ENCODE peak calls at places on chromosome 14, in four cellular contexts. E is sigmoid colon, K is brain microvascular endothelial cell, S is IMR-90. Y is an unnamed sample.

GRCh38 chr14:26687438-26687837 is 89.6 kb upstream of the NOVA1 start:
- DNase-seq in E (no peak), S (no peak), K (no peak), Y (no peak)

GRCh38 chr14:85579957-85580356 is 50.0 kb downstream of the FLRT2 start:
- DNase-seq in S (no peak), K (no peak), E (no peak), Y (no peak)

GRCh38 chr14:64808449-64808848 is 71.3 kb downstream of the SPTB start:
- DNase-seq in K (no peak), S (no peak), E (no peak), Y (no peak)

GRCh38 chr14:106843951-106844483 is 1317.6 kb downstream of the TMEM121 start:
- DNase-seq in E (no peak), K (no peak), S (no peak), Y (no peak)

GRCh38 chr14:81506512-81506911 is 27.1 kb downstream of the SEL1L start:
- DNase-seq in K (no peak), E (no peak), S (no peak), Y (no peak)

GRCh38 chr14:76775695-76776305 is 14.5 kb downstream of the VASH1 start:
- DNase-seq in K (no peak), S (no peak), E (peak; percentile 64), Y (no peak)

GRCh38 chr14:51304428-51304827 is 64.4 kb downstream of the TMX1 start:
- DNase-seq in K (peak; percentile 81), S (peak; percentile 80), E (no peak), Y (no peak)

GRCh38 chr14:104267895-104268294 is 129.5 kb downstream of the KIF26A start:
- DNase-seq in S (no peak), K (no peak), E (no peak), Y (no peak)

GRCh38 chr14:44960646-44961045 is 1.1 kb downstream of the KLHL28 start:
- DNase-seq in E (no peak), S (no peak), K (no peak), Y (no peak)

GRCh38 chr14:73829526-73830431 is 21.9 kb upstream of the PTGR2 start:
- DNase-seq in K (peak; percentile 67), E (no peak), S (peak; percentile 76), Y (no peak)

GRCh38 chr14:88386395-88386794 is 938 bp downstream of the SPATA7 start:
- DNase-seq in S (no peak), E (no peak), K (no peak), Y (no peak)

GRCh38 chr14:53828820-53829219 is 127.8 kb downstream of the BMP4 start:
- DNase-seq in K (no peak), S (no peak), E (no peak), Y (no peak)

GRCh38 chr14:59463773-59464650 is 1.2 kb downstream of the GPR135 start:
- DNase-seq in S (no peak), E (peak; percentile 68), K (no peak), Y (peak; percentile 37)
- H3K27ac ChIP-seq in S (peak overlapping the region; percentile 7), E (peak overlapping the region; percentile 86), K (peak overlapping the region; percentile 14), Y (peak overlapping the region; percentile 54)

GRCh38 chr14:28757790-28758189 is 8.8 kb upstream of the FOXG1 start:
- DNase-seq in E (no peak), S (no peak), K (no peak), Y (no peak)

GRCh38 chr14:28758253-28758915 is 8.2 kb upstream of the FOXG1 start:
- DNase-seq in S (no peak), K (no peak), E (no peak), Y (no peak)

GRCh38 chr14:28755930-28756895 is 10.4 kb upstream of the FOXG1 start:
- DNase-seq in K (no peak), E (no peak), S (no peak), Y (no peak)

GRCh38 chr14:28755198-28755794 is 11.3 kb upstream of the FOXG1 start:
- DNase-seq in E (no peak), S (no peak), K (no peak), Y (no peak)

DNA sequence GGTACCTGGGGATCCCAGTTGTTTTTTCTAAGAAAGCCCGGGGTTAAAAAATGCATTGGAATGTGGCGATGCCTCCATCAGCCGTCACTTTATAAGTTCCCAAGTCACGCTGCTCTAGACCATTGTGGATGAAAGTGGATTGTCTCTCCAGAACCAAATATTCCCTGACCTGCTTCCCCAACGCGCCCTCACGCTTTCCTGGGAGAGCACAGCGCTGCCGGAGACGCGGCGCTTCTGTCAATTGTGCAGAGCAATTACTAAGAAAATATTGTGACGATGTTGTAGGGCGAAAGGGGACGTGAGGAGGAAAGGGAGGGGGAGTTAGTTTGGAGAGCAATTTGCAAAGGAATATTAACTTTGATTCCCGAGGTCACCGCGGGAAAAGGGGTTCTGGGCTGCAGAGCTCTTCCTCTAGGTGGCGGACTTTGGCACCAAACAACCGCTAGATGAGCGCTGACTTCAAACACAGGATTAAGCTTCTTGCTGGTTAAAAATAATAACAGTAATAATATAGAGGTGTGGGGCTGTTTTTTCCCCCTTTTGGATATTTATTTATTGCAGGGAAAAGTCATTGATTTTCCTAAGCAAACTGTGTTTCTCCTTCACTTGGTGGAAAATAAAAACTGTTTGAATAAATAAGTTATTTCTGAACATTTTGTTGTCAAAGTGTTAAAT is 9.6 kb upstream of the FOXG1 start:
- DNase-seq in K (peak; percentile 14), E (no peak), S (peak; percentile 54), Y (no peak)
- TF ChIP-seq CTCF in K (peak; percentile 93), E (no peak), S (peak; percentile 68), Y (no peak)

DNA sequence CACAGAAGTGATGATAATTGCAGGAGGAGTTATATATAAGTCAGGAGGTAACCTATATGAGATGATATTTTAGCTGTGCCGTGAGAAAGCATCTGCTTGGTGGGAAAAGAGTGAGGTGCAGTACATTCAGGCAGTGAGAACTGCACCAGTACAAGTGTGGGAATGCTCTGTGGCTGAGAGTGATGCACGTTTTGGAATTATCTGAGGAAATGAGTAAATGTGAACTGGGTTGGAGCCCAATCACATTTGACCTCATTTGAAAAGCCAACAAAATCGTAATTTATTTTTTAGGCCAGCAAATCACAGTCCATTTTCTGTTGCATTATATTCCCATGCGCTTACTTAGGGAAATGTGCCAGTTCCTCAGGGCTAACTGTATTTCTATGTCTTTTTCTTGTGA is 77.2 kb downstream of the SNAPC1 start:
- DNase-seq in K (peak; percentile 80), E (no peak), S (peak; percentile 72), Y (no peak)
- H3K27ac ChIP-seq in K (peak overlapping the region; percentile 84), E (no peak overlapping the region), S (no peak overlapping the region), Y (no peak overlapping the region)

DNA sequence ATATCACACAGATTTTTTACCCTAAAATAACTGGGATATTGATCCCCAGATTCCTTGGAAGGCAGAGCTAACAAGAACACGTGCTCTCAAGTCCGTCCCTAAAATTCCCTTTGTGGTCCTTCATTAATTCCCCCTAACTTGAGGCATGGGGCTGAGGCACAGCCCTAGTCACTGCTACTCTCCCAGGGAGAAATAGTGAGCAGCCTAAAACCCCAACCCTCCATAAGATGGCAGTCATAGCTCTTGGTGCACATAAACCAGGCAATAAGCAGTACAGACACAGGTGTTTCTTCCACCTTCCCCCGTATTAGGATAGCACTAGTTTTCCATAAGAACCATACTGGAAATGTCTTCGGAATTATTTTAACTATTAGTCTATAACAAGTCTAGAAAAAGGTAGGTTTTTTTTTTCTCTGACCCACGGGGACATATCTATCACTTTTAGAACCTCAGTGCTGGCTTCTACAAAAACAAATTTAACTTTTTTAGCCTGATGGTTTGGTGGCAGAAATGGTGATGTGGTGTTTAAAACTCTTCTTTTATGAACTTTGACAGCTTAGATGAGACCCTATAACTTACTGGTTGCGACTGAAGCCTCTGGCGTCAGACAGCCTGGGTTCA is 3.1 kb upstream of the ARHGEF40 start:
- DNase-seq in K (no peak), E (no peak), S (no peak), Y (no peak)
- TF ChIP-seq CTCF in K (peak; percentile 54), E (no peak), S (peak; percentile 26), Y (no peak)

GRCh38 chr14:100362311-100362927 is 39.3 kb downstream of the SLC25A47 start:
- DNase-seq in K (no peak), S (peak; percentile 77), E (no peak), Y (no peak)
- H3K27ac ChIP-seq in K (no peak overlapping the region), S (peak overlapping the region; percentile 99), E (no peak overlapping the region), Y (peak overlapping the region; percentile 66)

GRCh38 chr14:102590667-102591099 is 1.8 kb upstream of the RCOR1 start:
- DNase-seq in S (peak; percentile 23), E (no peak), K (no peak), Y (peak; percentile 37)
- TF ChIP-seq CTCF in S (peak; percentile 42), E (no peak), K (peak; percentile 80), Y (peak; percentile 8)

GRCh38 chr14:69317780-69318179 is 57.8 kb downstream of the GALNT16 start:
- DNase-seq in K (no peak), S (no peak), E (no peak), Y (no peak)
- H3K27ac ChIP-seq in K (no peak overlapping the region), S (peak overlapping the region; percentile 14), E (peak overlapping the region; percentile 80), Y (peak overlapping the region; percentile 86)

Y was measured in heart right ventricle.